ENCODE peak calls at places on chromosomes 11 and 22, in nine cellular contexts. J is spleen, F is HepG2, K is right cardiac atrium, C is psoas muscle, G is left ventricle myocardium inferior, D is Karpas-422, L is Caco-2, H is gastrocnemius medialis. B is an unnamed sample.

GRCh38 chr22:17403906-17404305 is 34.6 kb downstream of the CECR2 start:
- DNase-seq in G (no peak), L (no peak), K (no peak), C (peak; percentile 52), H (peak; percentile 79), D (no peak), F (no peak), J (no peak), B (no peak)

GRCh38 chr11:118210323-118210722 is 14.5 kb downstream of the JAML start:
- DNase-seq in L (no peak), H (no peak), K (no peak), G (no peak), F (no peak), C (no peak), J (no peak), D (no peak), B (no peak)

GRCh38 chr22:44018594-44018993 is 5.5 kb upstream of the PARVB start:
- DNase-seq in J (no peak), F (no peak), H (no peak), L (no peak), G (no peak), D (no peak), K (no peak), C (no peak), B (no peak)

GRCh38 chr11:44894217-44894617 is 56.5 kb downstream of the TP53I11 start:
- DNase-seq in C (peak; percentile 69), J (peak; percentile 87), K (peak; percentile 90), G (peak; percentile 70), F (peak; percentile 24), H (no peak), L (peak; percentile 72), D (peak; percentile 90), B (peak; percentile 93)

GRCh38 chr11:127275771-127276170 is 275.2 kb upstream of the KIRREL3 start:
- DNase-seq in F (no peak), D (no peak), H (no peak), G (no peak), C (no peak), L (no peak), J (no peak), K (no peak), B (no peak)

GRCh38 chr11:69427337-69427736 is 54.1 kb upstream of the LINC01488 start:
- DNase-seq in L (peak; percentile 80), D (no peak), H (no peak), J (peak; percentile 50), F (peak; percentile 93), G (no peak), C (no peak), K (peak; percentile 72), B (no peak)

GRCh38 chr11:130827697-130828377 is 88.4 kb downstream of the SNX19 start:
- DNase-seq in F (peak; percentile 57), D (peak; percentile 55), L (peak; percentile 66), K (peak; percentile 86), J (peak; percentile 77), H (peak; percentile 53), G (peak; percentile 65), C (peak; percentile 80), B (peak; percentile 87)

GRCh38 chr22:50286701-50287318 is 16.6 kb upstream of the MAPK11 start:
- DNase-seq in D (no peak), K (no peak), G (no peak), C (no peak), L (no peak), H (no peak), J (no peak), F (no peak), B (no peak)

GRCh38 chr11:75365711-75366181 is 14.3 kb upstream of the ARRB1 start:
- DNase-seq in F (no peak), L (no peak), C (no peak), J (no peak), K (no peak), D (no peak), G (no peak), H (no peak), B (no peak)

GRCh38 chr22:47067911-47068654 is 305.6 kb downstream of the TBC1D22A start:
- DNase-seq in C (no peak), J (peak; percentile 51), D (no peak), H (no peak), L (no peak), F (no peak), G (peak; percentile 5), K (no peak), B (no peak)

GRCh38 chr11:113877673-113878060 is 2.3 kb upstream of the USP28 start:
- DNase-seq in L (no peak), D (no peak), G (no peak), H (no peak), J (no peak), C (no peak), F (no peak), K (no peak), B (no peak)

GRCh38 chr22:39959640-39960447 is at the start of gene TMA7B:
- DNase-seq in F (no peak), L (no peak), K (no peak), C (no peak), H (no peak), G (no peak), D (no peak), J (peak; percentile 80), B (peak; percentile 44)

GRCh38 chr22:30178180-30179126 is 68.1 kb downstream of the LIF start:
- DNase-seq in D (no peak), H (no peak), C (no peak), J (no peak), L (no peak), K (no peak), G (no peak), F (no peak), B (peak; percentile 12)

GRCh38 chr11:116376054-116376453 is 396.7 kb downstream of the BUD13 start:
- DNase-seq in C (no peak), K (no peak), L (peak; percentile 58), J (no peak), H (no peak), G (no peak), D (no peak), F (no peak), B (no peak)

GRCh38 chr11:92136792-92137191 is 87.8 kb upstream of the FAT3 start:
- DNase-seq in G (no peak), J (no peak), C (no peak), K (no peak), F (no peak), H (no peak), L (peak; percentile 39), D (no peak), B (no peak)

GRCh38 chr11:8775341-8776133 is 92.9 kb downstream of the RPL27A start:
- DNase-seq in D (no peak), K (no peak), J (peak; percentile 77), H (peak; percentile 28), L (peak; percentile 32), G (no peak), C (no peak), F (no peak), B (no peak)

GRCh38 chr11:8773916-8774537 is 91.4 kb downstream of the RPL27A start:
- DNase-seq in H (no peak), F (no peak), J (no peak), G (no peak), L (no peak), C (no peak), K (no peak), D (no peak), B (no peak)

GRCh38 chr11:8773125-8773524 is 90.5 kb downstream of the RPL27A start:
- DNase-seq in F (no peak), C (no peak), K (no peak), L (no peak), G (no peak), J (no peak), H (no peak), D (no peak), B (no peak)

GRCh38 chr11:8776209-8776608 is 93.6 kb downstream of the RPL27A start:
- DNase-seq in F (peak; percentile 74), L (peak; percentile 35), K (no peak), C (no peak), J (no peak), D (no peak), G (no peak), H (no peak), B (no peak)

DNA sequence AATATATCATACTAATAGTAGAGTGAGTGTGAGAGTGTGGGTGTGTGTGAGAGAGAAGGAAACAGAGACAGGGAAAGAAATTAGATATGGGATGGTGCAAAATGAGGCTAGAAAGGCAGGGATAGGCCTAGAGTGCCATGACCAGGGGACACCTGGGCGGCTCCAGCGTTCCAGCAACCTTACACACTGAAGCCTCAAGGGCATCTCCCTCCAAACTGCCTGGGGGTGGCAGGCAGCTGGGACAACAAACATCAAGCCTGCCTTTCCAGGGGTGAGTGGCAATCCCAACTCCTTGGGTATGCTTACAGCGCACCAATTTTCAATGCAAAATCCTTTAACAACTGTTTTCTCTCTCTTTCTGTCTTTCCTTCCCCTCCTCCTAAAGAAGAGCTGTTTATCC is 90.0 kb downstream of the RPL27A start:
- DNase-seq in F (no peak), K (no peak), G (no peak), D (no peak), H (no peak), J (no peak), C (no peak), L (no peak), B (no peak)
- H3K4me1 ChIP-seq in F (peaks cover 16% of the 10 kb centered on the region), K (peaks cover 14% of the 10 kb centered on the region), G (peaks cover 96% of the 10 kb centered on the region), D (no peaks in the 10 kb centered on the region), H (peaks cover 56% of the 10 kb centered on the region), J (peaks cover 22% of the 10 kb centered on the region), C (peaks cover 24% of the 10 kb centered on the region), L (peaks cover 33% of the 10 kb centered on the region), B (no peaks in the 10 kb centered on the region)

GRCh38 chr11:2379471-2380174 is 2.5 kb downstream of the CD81 start:
- DNase-seq in K (peak; percentile 63), J (peak; percentile 77), H (no peak), F (no peak), L (no peak), D (no peak), C (peak; percentile 55), G (peak; percentile 15), B (no peak)
- H3K4me1 ChIP-seq in K (peaks cover 30% of the 10 kb centered on the region), J (peaks cover 72% of the 10 kb centered on the region), H (peaks cover 61% of the 10 kb centered on the region), F (peaks cover 7% of the 10 kb centered on the region), L (peaks cover 20% of the 10 kb centered on the region), D (peaks cover 60% of the 10 kb centered on the region), C (peaks cover 52% of the 10 kb centered on the region), G (peaks cover 86% of the 10 kb centered on the region), B (peaks cover 6% of the 10 kb centered on the region)

GRCh38 chr11:12245549-12245986 is 131.8 kb upstream of the PARVA start:
- DNase-seq in H (no peak), L (no peak), J (no peak), G (no peak), D (no peak), F (no peak), K (no peak), C (no peak), B (no peak)
- H3K4me1 ChIP-seq in H (peaks cover 6% of the 10 kb centered on the region), L (peaks cover 55% of the 10 kb centered on the region), J (no peaks in the 10 kb centered on the region), G (peaks cover 70% of the 10 kb centered on the region), D (no peaks in the 10 kb centered on the region), F (peaks cover 18% of the 10 kb centered on the region), K (peaks cover 31% of the 10 kb centered on the region), C (peaks cover 6% of the 10 kb centered on the region), B (no peaks in the 10 kb centered on the region)

DNA sequence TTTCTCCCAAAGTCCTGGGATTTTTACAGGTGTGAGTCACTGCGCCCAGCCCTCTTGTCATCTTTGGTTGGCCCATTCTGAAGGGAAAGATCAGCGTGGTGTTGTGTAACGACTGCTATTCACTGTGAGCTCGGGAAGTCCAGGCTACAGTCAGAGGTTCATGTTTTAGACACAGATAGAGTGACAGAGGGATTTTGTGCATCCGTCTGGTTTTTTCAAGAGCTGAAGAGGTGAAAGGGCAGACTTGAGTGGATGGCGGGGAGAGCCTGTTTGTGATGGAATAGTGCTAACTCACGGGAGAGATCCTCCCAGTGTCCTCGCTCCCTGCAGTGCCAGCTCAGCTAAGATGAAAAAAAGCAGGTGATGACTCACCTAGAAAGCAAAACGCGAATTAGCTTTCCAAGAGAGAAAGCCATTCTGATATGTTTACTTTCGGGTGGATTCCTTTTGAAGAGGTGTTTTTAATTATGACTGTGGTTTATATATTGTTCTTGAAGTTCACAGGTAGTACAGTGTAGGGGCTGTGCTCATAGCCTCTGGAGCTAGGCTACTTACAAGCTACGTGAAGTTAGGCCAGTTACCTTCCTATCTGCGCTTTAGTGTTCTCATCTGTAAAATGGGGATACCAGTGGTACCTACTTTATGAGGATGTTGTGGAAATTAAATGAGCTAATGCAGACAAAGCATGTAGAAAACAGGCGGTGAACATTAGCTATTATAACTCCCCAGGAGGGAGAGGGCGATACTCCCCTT is 67.2 kb downstream of the C11orf91 start:
- DNase-seq in L (peak; percentile 49), F (peak; percentile 82), G (no peak), H (no peak), K (no peak), J (no peak), C (no peak), D (peak; percentile 27), B (no peak)
- H3K4me1 ChIP-seq in L (peaks cover 6% of the 10 kb centered on the region), F (peaks cover 14% of the 10 kb centered on the region), G (peaks cover 16% of the 10 kb centered on the region), H (no peaks in the 10 kb centered on the region), K (peaks cover 5% of the 10 kb centered on the region), J (no peaks in the 10 kb centered on the region), C (no peaks in the 10 kb centered on the region), D (no peaks in the 10 kb centered on the region), B (no peaks in the 10 kb centered on the region)